ENCODE peak calls at places on chromosome X, in eight cellular contexts. T, I, Y, V, B, R, U and W are unnamed samples.

GRCh38 chrX:68912113-68912980 is 83.5 kb downstream of the EFNB1 start:
- DNase-seq in T (no peak), I (no peak), Y (no peak), V (no peak), B (no peak), R (no peak), U (no peak), W (no peak)

GRCh38 chrX:24479924-24480722 is 15.0 kb downstream of the PDK3 start:
- DNase-seq in T (no peak), I (no peak), Y (no peak), V (no peak), B (peak), R (no peak), U (peak), W (peak)

GRCh38 chrX:27445438-27445837 is 17.7 kb downstream of the PPP4R3C start:
- DNase-seq in T (no peak), I (no peak), Y (no peak), V (no peak), B (no peak), R (no peak), U (no peak), W (no peak)

GRCh38 chrX:133610056-133610455 is 194.8 kb upstream of the GPC4 start:
- DNase-seq in T (no peak), I (peak), Y (no peak), V (no peak), B (no peak), R (no peak), U (no peak), W (no peak)

GRCh38 chrX:106742831-106743230 is 16.3 kb downstream of the RNF128 start:
- DNase-seq in T (no peak), I (no peak), Y (no peak), V (no peak), B (peak), R (no peak), U (no peak), W (no peak)

GRCh38 chrX:30217465-30217864 is 2.1 kb downstream of the MAGEB2 start:
- DNase-seq in T (no peak), I (no peak), Y (no peak), V (no peak), B (no peak), R (no peak), U (no peak), W (no peak)

GRCh38 chrX:110409925-110410324 is 51.3 kb downstream of the RTL9 start:
- DNase-seq in T (no peak), I (peak), Y (no peak), V (no peak), B (peak), R (no peak), U (peak), W (no peak)

GRCh38 chrX:136067946-136068345 is 79.4 kb upstream of the FHL1 start:
- DNase-seq in T (no peak), I (no peak), Y (no peak), V (no peak), B (no peak), R (no peak), U (no peak), W (no peak)

GRCh38 chrX:24515447-24515846 is 50.4 kb downstream of the PDK3 start:
- DNase-seq in T (no peak), I (no peak), Y (no peak), V (no peak), B (peak), R (no peak), U (no peak), W (no peak)

GRCh38 chrX:154482786-154483185 is 3.6 kb downstream of the UBL4A start:
- DNase-seq in T (no peak), I (peak), Y (no peak), V (no peak), B (no peak), R (no peak), U (no peak), W (no peak)

GRCh38 chrX:57900961-57901360 is 9.3 kb downstream of the ZXDA start:
- DNase-seq in T (no peak), I (peak), Y (no peak), V (no peak), B (no peak), R (no peak), U (no peak), W (no peak)

GRCh38 chrX:132488092-132488749 is 617 bp downstream of the MBNL3 start:
- DNase-seq in T (no peak), I (peak), Y (no peak), V (no peak), B (peak), R (no peak), U (peak), W (no peak)

GRCh38 chrX:150421816-150422215 is 58.7 kb downstream of the MAMLD1 start:
- DNase-seq in T (no peak), I (no peak), Y (no peak), V (no peak), B (peak), R (no peak), U (no peak), W (no peak)

GRCh38 chrX:42079968-42080367 is 156.6 kb upstream of the CASK start:
- DNase-seq in T (no peak), I (no peak), Y (no peak), V (no peak), B (no peak), R (no peak), U (no peak), W (no peak)

GRCh38 chrX:29634516-29634915 is 580.8 kb upstream of the MAGEB2 start:
- DNase-seq in T (no peak), I (no peak), Y (no peak), V (no peak), B (no peak), R (no peak), U (no peak), W (no peak)

GRCh38 chrX:104750146-104750699 is 184.2 kb downstream of the IL1RAPL2 start:
- DNase-seq in T (no peak), I (peak), Y (no peak), V (no peak), B (no peak), R (no peak), U (no peak), W (no peak)

GRCh38 chrX:15177316-15177715 is 92.6 kb downstream of the ASB9 start:
- DNase-seq in T (no peak), I (no peak), Y (no peak), V (no peak), B (no peak), R (no peak), U (no peak), W (no peak)

GRCh38 chrX:10484683-10485247 is 135.6 kb downstream of the MID1 start:
- DNase-seq in T (no peak), I (no peak), Y (no peak), V (no peak), B (no peak), R (no peak), U (no peak), W (no peak)

GRCh38 chrX:48558270-48558669 is 16.0 kb upstream of the RBM3 start:
- DNase-seq in T (no peak), I (no peak), Y (no peak), V (no peak), B (no peak), R (no peak), U (no peak), W (no peak)

GRCh38 chrX:20038966-20039365 is 48.1 kb upstream of the BCLAF3 start:
- DNase-seq in T (no peak), I (no peak), Y (no peak), V (no peak), B (no peak), R (no peak), U (no peak), W (no peak)

GRCh38 chrX:370963-371745 is 15.6 kb downstream of the PPP2R3B start:
- DNase-seq in T (no peak), I (peak), Y (no peak), V (no peak), B (no peak), R (no peak), U (no peak), W (no peak)

GRCh38 chrX:130260316-130260715 is 8.4 kb downstream of the ZNF280C start:
- DNase-seq in T (no peak), I (peak), Y (no peak), V (no peak), B (no peak), R (no peak), U (no peak), W (no peak)